ENCODE peak calls at places on chromosome 10, in nine cellular contexts. W, U, L, P, S, V, D, Y and A are unnamed samples.

GRCh38 chr10:127997937-127998336 is 91.0 kb downstream of the PTPRE start:
- DNase-seq in V (no peak), Y (no peak), P (no peak), L (no peak), S (no peak), W (peak), D (no peak), U (no peak), A (no peak)

GRCh38 chr10:50991496-50992355 is 82.6 kb upstream of the PRKG1 start:
- DNase-seq in S (peak), L (peak), Y (no peak), U (no peak), D (no peak), V (no peak), W (no peak), P (peak), A (no peak)

GRCh38 chr10:110756886-110757285 is 112.8 kb downstream of the RBM20 start:
- DNase-seq in D (no peak), S (no peak), U (no peak), P (no peak), L (no peak), V (no peak), Y (no peak), W (no peak), A (no peak)

GRCh38 chr10:114684085-114684821 is 26.2 kb upstream of the ABLIM1 start:
- DNase-seq in L (no peak), V (no peak), Y (no peak), U (peak), W (peak), S (no peak), P (no peak), D (no peak), A (no peak)

GRCh38 chr10:132338876-132339275 is 6.9 kb downstream of the LRRC27 start:
- DNase-seq in S (no peak), V (no peak), Y (no peak), W (no peak), U (no peak), P (no peak), D (no peak), L (no peak), A (no peak)

GRCh38 chr10:20299037-20299557 is 482.9 kb downstream of the PLXDC2 start:
- DNase-seq in Y (no peak), W (no peak), D (no peak), L (no peak), V (no peak), P (no peak), S (no peak), U (no peak), A (no peak)

GRCh38 chr10:102306006-102306405 is 60.7 kb downstream of the GBF1 start:
- DNase-seq in L (no peak), U (no peak), S (no peak), D (no peak), W (no peak), P (no peak), Y (no peak), V (no peak), A (no peak)

GRCh38 chr10:14621037-14621436 is 153.7 kb downstream of the FAM107B start:
- DNase-seq in Y (no peak), U (no peak), W (no peak), D (no peak), P (no peak), V (no peak), L (no peak), S (no peak), A (no peak)

GRCh38 chr10:35696888-35697287 is 54.8 kb upstream of the FZD8 start:
- DNase-seq in V (no peak), Y (no peak), W (no peak), L (no peak), S (no peak), P (no peak), D (no peak), U (no peak), A (no peak)

GRCh38 chr10:64444578-64444977 is 923.4 kb downstream of the REEP3 start:
- DNase-seq in W (peak), Y (no peak), D (no peak), P (no peak), U (no peak), L (no peak), S (no peak), V (no peak), A (no peak)

GRCh38 chr10:70135684-70136083 is 3.1 kb upstream of the AIFM2 start:
- DNase-seq in W (no peak), S (no peak), Y (no peak), D (no peak), P (no peak), U (no peak), L (no peak), V (no peak), A (no peak)

GRCh38 chr10:31866118-31866670 is 62.4 kb downstream of the ARHGAP12 start:
- DNase-seq in P (no peak), D (no peak), S (no peak), V (no peak), Y (no peak), U (no peak), W (no peak), L (no peak), A (no peak)